ENCODE peak calls at places on chromosomes 16 and 17, in eight cellular contexts. H is stimulated activated CD8-positive, alpha-beta memory T cell treated with anti-CD3 and anti-CD28 coated beads, Interleukin-4, amount 100 ng/mL, for 48 hours; K is kidney glomerular epithelial cell; E is SJSA1; Q is adipocyte; Y is iris pigment epithelial cell; N is activated naive CD4-positive, alpha-beta T cell treated with anti-CD3 and anti-CD28 coated beads, Interleukin-2, amount 10 ng/mL, durations not matched to agents 7 days and 5 days; W is pulmonary artery endothelial cell. D is an unnamed sample.

GRCh38 chr16:88770459-88771293 is 14.3 kb downstream of the PIEZO1 start:
- DNase-seq in K (peak), W (no peak), E (peak), Y (peak), N (no peak), H (peak), Q (peak), D (no peak)

GRCh38 chr16:52497067-52497816 is 49.7 kb downstream of the TOX3 start:
- DNase-seq in Q (no peak), N (no peak), E (no peak), Y (no peak), W (no peak), K (no peak), H (no peak), D (no peak)

GRCh38 chr17:75142236-75142971 is 10.9 kb upstream of the NT5C start:
- DNase-seq in Q (no peak), Y (no peak), N (no peak), E (no peak), K (no peak), H (no peak), W (no peak), D (no peak)

GRCh38 chr16:71880176-71880575 is 3.8 kb downstream of the ZNF821 start:
- DNase-seq in K (no peak), Q (no peak), Y (no peak), H (no peak), N (no peak), W (no peak), E (no peak), D (no peak)

GRCh38 chr17:7839890-7840260 is 5.9 kb downstream of the KDM6B start:
- DNase-seq in N (no peak), Y (peak), W (no peak), Q (peak), K (peak), H (no peak), E (no peak), D (no peak)

GRCh38 chr16:49236216-49236615 is 45.4 kb downstream of the CBLN1 start:
- DNase-seq in E (no peak), Q (no peak), N (no peak), H (no peak), W (no peak), Y (no peak), K (no peak), D (no peak)

GRCh38 chr17:75308732-75309629 is 19.7 kb upstream of the SLC25A19 start:
- DNase-seq in W (no peak), K (no peak), Q (no peak), H (no peak), N (no peak), Y (no peak), E (no peak), D (no peak)

GRCh38 chr17:51322390-51323029 is 62.2 kb downstream of the UTP18 start:
- DNase-seq in E (no peak), Y (peak), Q (no peak), N (no peak), H (no peak), K (peak), W (no peak), D (no peak)

GRCh38 chr16:962366-962765 is 8.4 kb downstream of the LMF1 start:
- DNase-seq in Q (no peak), K (no peak), E (no peak), N (no peak), W (no peak), Y (no peak), H (no peak), D (no peak)

GRCh38 chr17:80147035-80147939 is at the start of gene EIF4A3:
- DNase-seq in H (peak), N (peak), W (peak), Y (peak), E (peak), K (peak), Q (peak), D (peak)

GRCh38 chr17:8369944-8370343 is 6.6 kb downstream of the KRABD2 start:
- DNase-seq in W (no peak), Q (no peak), E (no peak), K (no peak), H (no peak), N (no peak), Y (no peak), D (no peak)

D was measured in GM03348.